ENCODE peak calls at places on chromosome 18, in five cellular contexts. One of them, this sample, is unnamed.

GRCh38 chr18:57446322-57446721 is 11.1 kb downstream of the ONECUT2 start:
- DNase-seq in right cardiac atrium: no peak
- DNase-seq in heart right ventricle: no peak
- DNase-seq in stimulated activated CD8-positive, alpha-beta memory T cell treated with anti-CD3 and anti-CD28 coated beads, Interleukin-15, amount 100 ng/mL, for 24 hours: no peak
- DNase-seq in activated T-helper 1 cell treated with Interleukin-2 at 50 U/mL for 16 hours: no peak
- DNase-seq in this sample: no peak

GRCh38 chr18:34767601-34768027 is 57.5 kb downstream of the DTNA start:
- DNase-seq in stimulated activated CD8-positive, alpha-beta memory T cell treated with anti-CD3 and anti-CD28 coated beads, Interleukin-15, amount 100 ng/mL, for 24 hours: no peak
- DNase-seq in activated T-helper 1 cell treated with Interleukin-2 at 50 U/mL for 16 hours: no peak
- DNase-seq in right cardiac atrium: no peak
- DNase-seq in heart right ventricle: no peak
- DNase-seq in this sample: no peak

GRCh38 chr18:36297419-36298112 is at the start of gene FHOD3:
- DNase-seq in activated T-helper 1 cell treated with Interleukin-2 at 50 U/mL for 16 hours: no peak
- DNase-seq in heart right ventricle: peak
- DNase-seq in stimulated activated CD8-positive, alpha-beta memory T cell treated with anti-CD3 and anti-CD28 coated beads, Interleukin-15, amount 100 ng/mL, for 24 hours: no peak
- DNase-seq in right cardiac atrium: peak
- DNase-seq in this sample: peak

GRCh38 chr18:7663305-7664023 is 96.3 kb downstream of the PTPRM start:
- DNase-seq in heart right ventricle: no peak
- DNase-seq in stimulated activated CD8-positive, alpha-beta memory T cell treated with anti-CD3 and anti-CD28 coated beads, Interleukin-15, amount 100 ng/mL, for 24 hours: no peak
- DNase-seq in right cardiac atrium: no peak
- DNase-seq in activated T-helper 1 cell treated with Interleukin-2 at 50 U/mL for 16 hours: no peak
- DNase-seq in this sample: no peak

GRCh38 chr18:45761512-45762114 is 37.6 kb downstream of the SLC14A1 start:
- DNase-seq in right cardiac atrium: no peak
- DNase-seq in stimulated activated CD8-positive, alpha-beta memory T cell treated with anti-CD3 and anti-CD28 coated beads, Interleukin-15, amount 100 ng/mL, for 24 hours: no peak
- DNase-seq in heart right ventricle: no peak
- DNase-seq in activated T-helper 1 cell treated with Interleukin-2 at 50 U/mL for 16 hours: no peak
- DNase-seq in this sample: no peak

GRCh38 chr18:69528439-69528838 is 127.8 kb downstream of the DOK6 start:
- DNase-seq in stimulated activated CD8-positive, alpha-beta memory T cell treated with anti-CD3 and anti-CD28 coated beads, Interleukin-15, amount 100 ng/mL, for 24 hours: no peak
- DNase-seq in activated T-helper 1 cell treated with Interleukin-2 at 50 U/mL for 16 hours: no peak
- DNase-seq in right cardiac atrium: no peak
- DNase-seq in heart right ventricle: no peak
- DNase-seq in this sample: no peak

GRCh38 chr18:55220523-55220922 is 261.3 kb upstream of the CCDC68 start:
- DNase-seq in right cardiac atrium: no peak
- DNase-seq in stimulated activated CD8-positive, alpha-beta memory T cell treated with anti-CD3 and anti-CD28 coated beads, Interleukin-15, amount 100 ng/mL, for 24 hours: no peak
- DNase-seq in heart right ventricle: no peak
- DNase-seq in activated T-helper 1 cell treated with Interleukin-2 at 50 U/mL for 16 hours: no peak
- DNase-seq in this sample: no peak

GRCh38 chr18:59056706-59057492 is 82.8 kb upstream of the SEC11C start:
- DNase-seq in heart right ventricle: peak
- DNase-seq in activated T-helper 1 cell treated with Interleukin-2 at 50 U/mL for 16 hours: peak
- DNase-seq in right cardiac atrium: peak
- DNase-seq in stimulated activated CD8-positive, alpha-beta memory T cell treated with anti-CD3 and anti-CD28 coated beads, Interleukin-15, amount 100 ng/mL, for 24 hours: no peak
- DNase-seq in this sample: peak